ENCODE peak calls at places on chromosomes 3 and 15, in ten cellular contexts. H, I, O, R, L, X, C, Y, M and T are unnamed samples. For H3K4me1, the result is how much of the 10 kb centered on the place peaks cover.

GRCh38 chr15:93027413-93027812 is 61.6 kb downstream of the RGMA start:
- DNase-seq in H (no peak), I (peak), O (no peak), R (peak), L (no peak), X (no peak), C (no peak), Y (no peak), M (no peak), T (peak)

GRCh38 chr3:197237897-197238296 is 60.5 kb downstream of the DLG1 start:
- DNase-seq in H (no peak), I (no peak), O (no peak), R (no peak), L (no peak), X (no peak), C (no peak), Y (no peak), M (no peak), T (no peak)

GRCh38 chr3:27630892-27631291 is 91.2 kb downstream of the EOMES start:
- DNase-seq in H (no peak), I (no peak), O (no peak), R (no peak), L (no peak), X (peak), C (no peak), Y (no peak), M (no peak), T (peak)

GRCh38 chr15:86588413-86588812 is 508.7 kb downstream of the AGBL1 start:
- DNase-seq in H (no peak), I (no peak), O (no peak), R (no peak), L (no peak), X (peak), C (no peak), Y (no peak), M (no peak), T (no peak)

GRCh38 chr15:32763295-32763694 is 45.5 kb downstream of the GREM1 start:
- DNase-seq in H (no peak), I (no peak), O (no peak), R (no peak), L (no peak), X (no peak), C (no peak), Y (no peak), M (no peak), T (no peak)

GRCh38 chr3:53217175-53217574 is 38.6 kb downstream of the TKT start:
- DNase-seq in H (no peak), I (no peak), O (no peak), R (no peak), L (no peak), X (no peak), C (peak), Y (no peak), M (no peak), T (no peak)

GRCh38 chr15:39924437-39924836 is 4.4 kb upstream of the GPR176 start:
- DNase-seq in H (no peak), I (no peak), O (no peak), R (no peak), L (no peak), X (no peak), C (no peak), Y (no peak), M (no peak), T (no peak)

GRCh38 chr3:72210248-72210647 is 425.3 kb upstream of the PROK2 start:
- DNase-seq in H (no peak), I (no peak), O (no peak), R (no peak), L (no peak), X (peak), C (no peak), Y (no peak), M (no peak), T (no peak)

GRCh38 chr3:9727041-9727595 is 4.4 kb upstream of the BRPF1 start:
- DNase-seq in H (no peak), I (no peak), O (no peak), R (no peak), L (peak), X (no peak), C (no peak), Y (no peak), M (no peak), T (no peak)

GRCh38 chr15:39801641-39802309 is 19.1 kb upstream of the FSIP1 start:
- DNase-seq in H (no peak), I (no peak), O (no peak), R (no peak), L (no peak), X (no peak), C (no peak), Y (peak), M (no peak), T (peak)

GRCh38 chr3:49339947-49340800 is at the start of gene USP4:
- DNase-seq in H (peak), I (peak), O (peak), R (peak), L (peak), X (peak), C (peak), Y (peak), M (peak), T (peak)

GRCh38 chr15:86572368-86572841 is 492.7 kb downstream of the AGBL1 start:
- DNase-seq in H (no peak), I (no peak), O (peak), R (no peak), L (no peak), X (no peak), C (no peak), Y (no peak), M (no peak), T (no peak)

GRCh38 chr3:8589880-8590556 is 54.6 kb downstream of the SSUH2 start:
- DNase-seq in H (no peak), I (no peak), O (no peak), R (no peak), L (no peak), X (peak), C (no peak), Y (no peak), M (no peak), T (no peak)

GRCh38 chr3:25587526-25587925 is 77.2 kb downstream of the TOP2B start:
- DNase-seq in H (no peak), I (no peak), O (no peak), R (no peak), L (no peak), X (no peak), C (no peak), Y (no peak), M (no peak), T (peak)
- H3K4me1 ChIP-seq in H (under half), I (under half), O (under half), R (under half), L (under half), X (under half), C (under half), Y (under half), M (under half), T (under half)

GRCh38 chr15:69756440-69756839 is 303.8 kb downstream of the RPLP1 start:
- DNase-seq in H (no peak), I (no peak), O (no peak), R (no peak), L (no peak), X (no peak), C (no peak), Y (no peak), M (no peak), T (peak)
- H3K4me1 ChIP-seq in H (under half), I (under half), O (half or more), R (under half), L (half or more), X (under half), C (under half), Y (under half), M (under half), T (under half)

DNA sequence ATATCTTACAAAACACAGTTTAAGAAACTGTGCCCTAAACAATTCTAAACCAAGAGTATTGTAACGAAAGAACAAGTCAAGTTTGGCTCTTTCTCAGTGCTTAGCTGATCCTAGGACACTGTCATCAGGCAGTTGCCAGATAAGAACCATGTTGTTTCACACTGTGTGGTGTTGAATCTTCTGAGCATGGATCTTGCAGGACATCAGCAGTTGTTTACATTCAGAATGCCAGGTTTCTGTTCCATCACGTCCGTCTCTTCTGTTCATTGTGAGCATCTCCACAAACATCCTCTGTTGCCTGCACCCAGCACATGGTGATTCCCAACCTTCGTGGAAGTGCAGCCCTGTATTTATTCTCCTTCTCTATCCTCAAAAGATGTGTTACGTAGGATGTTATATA is 67.9 kb downstream of the DCUN1D1 start:
- DNase-seq in H (no peak), I (no peak), O (no peak), R (no peak), L (no peak), X (no peak), C (no peak), Y (no peak), M (no peak), T (no peak)
- H3K4me1 ChIP-seq in H (under half), I (under half), O (under half), R (under half), L (under half), X (under half), C (under half), Y (under half), M (under half), T (under half)

GRCh38 chr15:51841401-51842040 is 12.1 kb downstream of the TMOD3 start:
- DNase-seq in H (no peak), I (no peak), O (peak), R (no peak), L (no peak), X (no peak), C (no peak), Y (no peak), M (no peak), T (no peak)
- H3K4me1 ChIP-seq in H (under half), I (half or more), O (half or more), R (half or more), L (half or more), X (under half), C (half or more), Y (under half), M (under half), T (under half)

GRCh38 chr3:127000792-127001191 is 17.9 kb downstream of the PLXNA1 start:
- DNase-seq in H (no peak), I (no peak), O (no peak), R (no peak), L (no peak), X (no peak), C (no peak), Y (no peak), M (no peak), T (no peak)
- H3K4me1 ChIP-seq in H (under half), I (under half), O (under half), R (half or more), L (under half), X (under half), C (under half), Y (under half), M (under half), T (under half)